ENCODE peak calls at places on chromosome 4, in ten cellular contexts. W, S, L, X, U, P, F, D, R and B are unnamed samples.

GRCh38 chr4:81724925-81725329 is 253.2 kb upstream of the RASGEF1B start:
- DNase-seq in W (peak), S (peak), L (no peak), X (no peak), U (no peak), P (peak), F (no peak), D (no peak), R (peak), B (no peak)

GRCh38 chr4:149112109-149112508 is 669.9 kb upstream of the NR3C2 start:
- DNase-seq in W (no peak), S (no peak), L (no peak), X (no peak), U (no peak), P (no peak), F (no peak), D (no peak), R (no peak), B (no peak)

GRCh38 chr4:37632836-37633235 is 53.3 kb downstream of the RELL1 start:
- DNase-seq in W (no peak), S (no peak), L (no peak), X (no peak), U (no peak), P (no peak), F (no peak), D (no peak), R (no peak), B (no peak)

GRCh38 chr4:123588631-123589223 is 192.1 kb downstream of the SPRY1 start:
- DNase-seq in W (no peak), S (peak), L (no peak), X (no peak), U (no peak), P (no peak), F (peak), D (peak), R (peak), B (no peak)

GRCh38 chr4:97142405-97142804 is 1000.9 kb downstream of the STPG2 start:
- DNase-seq in W (no peak), S (no peak), L (no peak), X (no peak), U (no peak), P (no peak), F (no peak), D (no peak), R (no peak), B (no peak)

GRCh38 chr4:104616401-104616820 is 121.7 kb upstream of the CXXC4 start:
- DNase-seq in W (no peak), S (peak), L (no peak), X (no peak), U (no peak), P (no peak), F (no peak), D (no peak), R (no peak), B (no peak)

GRCh38 chr4:83413676-83414075 is 41.9 kb downstream of the HELQ start:
- DNase-seq in W (no peak), S (no peak), L (no peak), X (no peak), U (no peak), P (no peak), F (peak), D (peak), R (no peak), B (no peak)

GRCh38 chr4:53055274-53055673 is 193.2 kb downstream of the RASL11B start:
- DNase-seq in W (no peak), S (peak), L (no peak), X (peak), U (no peak), P (no peak), F (peak), D (peak), R (no peak), B (no peak)

GRCh38 chr4:180057198-180057821 is 2185.9 kb upstream of the TENM3 start:
- DNase-seq in W (no peak), S (no peak), L (peak), X (no peak), U (no peak), P (no peak), F (no peak), D (peak), R (no peak), B (no peak)

GRCh38 chr4:56123547-56123946 is 174.8 kb downstream of the CEP135 start:
- DNase-seq in W (no peak), S (no peak), L (no peak), X (no peak), U (no peak), P (no peak), F (no peak), D (no peak), R (no peak), B (no peak)